ENCODE peak calls at places on chromosome 4, in four cellular contexts. N, F, O and L are unnamed samples.
A peak's percentile ranks its signal among the peaks of the same experiment; 100 is the strongest.

GRCh38 chr4:53592686-53593641 is 1.7 kb upstream of the LNX1 start:
- DNase-seq in N (peak; percentile 93), F (no peak), O (no peak), L (no peak)

GRCh38 chr4:74033721-74034120 is 4.8 kb downstream of the CXCL3 start:
- DNase-seq in N (no peak), F (no peak), O (no peak), L (no peak)

GRCh38 chr4:166078956-166079355 is 205.9 kb downstream of the TLL1 start:
- DNase-seq in N (peak; percentile 30), F (no peak), O (no peak), L (no peak)

GRCh38 chr4:66736593-66736992 is 808.7 kb downstream of the CENPC start:
- DNase-seq in N (no peak), F (no peak), O (no peak), L (peak; percentile 2)

GRCh38 chr4:42399393-42399792 is 2.1 kb downstream of the SHISA3 start:
- DNase-seq in N (peak; percentile 38), F (no peak), O (no peak), L (no peak)

GRCh38 chr4:152485726-152486276 is 50.1 kb downstream of the FBXW7 start:
- DNase-seq in N (no peak), F (no peak), O (no peak), L (no peak)

GRCh38 chr4:3800351-3800750 is 34.2 kb downstream of the ADRA2C start:
- DNase-seq in N (no peak), F (no peak), O (no peak), L (no peak)

GRCh38 chr4:144710526-144710912 is 64.6 kb downstream of the HHIP start:
- DNase-seq in N (no peak), F (no peak), O (no peak), L (no peak)

GRCh38 chr4:52659016-52659721 is at the start of gene USP46:
- DNase-seq in N (peak; percentile 79), F (peak; percentile 53), O (peak; percentile 86), L (peak; percentile 44)

GRCh38 chr4:18695733-18696527 is 674.4 kb upstream of the LCORL start:
- DNase-seq in N (peak; percentile 47), F (no peak), O (no peak), L (no peak)

GRCh38 chr4:88743696-88744095 is 46.1 kb upstream of the NAP1L5 start:
- DNase-seq in N (no peak), F (no peak), O (no peak), L (no peak)

GRCh38 chr4:124157781-124158180 is 554.8 kb downstream of the ANKRD50 start:
- DNase-seq in N (no peak), F (no peak), O (no peak), L (no peak)

GRCh38 chr4:70927502-70928139 is 25.5 kb downstream of the MOB1B start:
- DNase-seq in N (peak; percentile 17), F (no peak), O (no peak), L (no peak)

GRCh38 chr4:137463377-137464003 is 68.8 kb downstream of the PCDH18 start:
- DNase-seq in N (no peak), F (no peak), O (no peak), L (no peak)

GRCh38 chr4:187258651-187259401 is 535.2 kb upstream of the FAT1 start:
- DNase-seq in N (peak; percentile 28), F (no peak), O (no peak), L (no peak)

GRCh38 chr4:186688150-186688943 is 35.3 kb downstream of the FAT1 start:
- DNase-seq in N (peak; percentile 67), F (no peak), O (no peak), L (no peak)

GRCh38 chr4:85761803-85762202 is 286.9 kb downstream of the ARHGAP24 start:
- DNase-seq in N (no peak), F (no peak), O (peak; percentile 69), L (no peak)

GRCh38 chr4:123043013-123043412 is 120.6 kb upstream of the NUDT6 start:
- DNase-seq in N (no peak), F (no peak), O (no peak), L (no peak)

GRCh38 chr4:124526760-124527159 is 185.8 kb downstream of the ANKRD50 start:
- DNase-seq in N (no peak), F (no peak), O (no peak), L (no peak)

GRCh38 chr4:80361329-80361900 is 25.9 kb downstream of the CFAP299 start:
- DNase-seq in N (peak; percentile 61), F (no peak), O (no peak), L (no peak)

DNA sequence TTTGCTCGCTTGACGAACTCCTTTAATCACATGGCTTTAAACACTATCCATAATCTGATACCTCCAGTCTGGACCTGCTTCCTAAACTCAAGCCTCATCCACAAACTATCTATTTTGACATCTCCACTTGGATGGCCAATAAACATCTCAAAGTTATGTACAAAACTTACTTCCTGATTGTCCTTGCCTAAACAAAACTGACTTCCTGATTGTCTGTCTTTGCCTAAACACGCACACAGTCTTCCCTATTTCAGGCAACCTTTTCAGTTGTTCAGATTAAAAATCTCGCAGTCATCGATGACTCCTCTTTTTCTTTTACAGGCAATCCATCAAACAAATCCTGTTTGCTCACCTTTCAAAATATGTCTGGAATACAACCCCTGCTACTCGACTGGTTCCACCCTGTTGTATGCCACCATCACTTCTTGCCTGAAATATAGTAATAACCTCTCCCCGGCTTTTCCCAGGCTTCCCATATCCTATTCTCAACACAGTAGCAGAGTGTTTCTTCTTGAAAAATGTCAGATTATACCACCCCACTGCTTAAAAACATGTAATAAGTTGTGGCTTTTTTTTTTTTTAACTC is 39.0 kb downstream of the ATOH1 start:
- DNase-seq in N (no peak), F (no peak), O (no peak), L (no peak)
- H3K27ac ChIP-seq in N (no peak overlapping the region), F (no peak overlapping the region), O (no peak overlapping the region), L (no peak overlapping the region)

DNA sequence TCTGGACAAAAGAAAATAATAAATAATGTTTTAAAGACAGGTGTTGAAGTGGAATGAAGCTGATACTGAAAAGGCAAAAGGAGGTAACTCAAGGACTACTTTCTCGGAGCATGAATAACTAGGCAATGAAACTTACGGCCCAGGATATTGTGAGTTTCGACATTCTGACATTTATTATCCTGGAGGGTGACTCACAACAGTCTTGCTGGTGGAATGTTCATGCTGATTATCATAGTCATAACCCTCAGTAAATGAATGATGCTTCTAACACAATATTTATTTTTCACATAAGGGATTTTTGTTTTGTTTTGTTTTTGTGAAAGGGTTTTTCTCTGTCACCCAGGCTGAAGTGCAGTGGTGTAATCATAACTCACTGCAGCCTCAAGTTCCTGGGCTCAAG is 147.0 kb upstream of the HPGD start:
- DNase-seq in N (no peak), F (no peak), O (no peak), L (no peak)
- H3K27ac ChIP-seq in N (no peak overlapping the region), F (no peak overlapping the region), O (no peak overlapping the region), L (no peak overlapping the region)

DNA sequence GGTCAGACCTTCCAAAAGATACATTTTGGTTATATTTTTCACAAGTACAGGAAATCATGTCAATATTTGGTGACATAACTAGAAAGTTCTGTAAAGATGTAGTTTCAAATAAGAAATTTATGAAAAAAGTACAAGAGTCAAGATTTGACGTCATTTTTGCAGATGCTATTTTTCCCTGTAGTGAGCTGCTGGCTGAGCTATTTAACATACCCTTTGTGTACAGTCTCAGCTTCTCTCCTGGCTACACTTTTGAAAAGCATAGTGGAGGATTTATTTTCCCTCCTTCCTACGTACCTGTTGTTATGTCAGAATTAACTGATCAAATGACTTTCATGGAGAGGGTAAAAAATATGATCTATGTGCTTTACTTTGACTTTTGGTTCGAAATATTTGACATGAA is 536 bp downstream of the UGT2B7 start:
- DNase-seq in N (no peak), F (no peak), O (no peak), L (no peak)
- H3K27ac ChIP-seq in N (no peak overlapping the region), F (no peak overlapping the region), O (no peak overlapping the region), L (no peak overlapping the region)

GRCh38 chr4:20487852-20488251 is 212.4 kb upstream of the PACRGL start:
- DNase-seq in N (no peak), F (no peak), O (no peak), L (no peak)

GRCh38 chr4:20490734-20491133 is 209.5 kb upstream of the PACRGL start:
- DNase-seq in N (peak; percentile 28), F (no peak), O (no peak), L (no peak)

GRCh38 chr4:20487446-20487845 is 212.8 kb upstream of the PACRGL start:
- DNase-seq in N (no peak), F (no peak), O (no peak), L (no peak)

GRCh38 chr4:20483416-20483815 is 216.8 kb upstream of the PACRGL start:
- DNase-seq in N (no peak), F (no peak), O (no peak), L (no peak)

GRCh38 chr4:20486433-20486832 is 213.8 kb upstream of the PACRGL start:
- DNase-seq in N (no peak), F (no peak), O (no peak), L (no peak)
- H3K27ac ChIP-seq in N (no peak overlapping the region), F (no peak overlapping the region), O (no peak overlapping the region), L (no peak overlapping the region)

DNA sequence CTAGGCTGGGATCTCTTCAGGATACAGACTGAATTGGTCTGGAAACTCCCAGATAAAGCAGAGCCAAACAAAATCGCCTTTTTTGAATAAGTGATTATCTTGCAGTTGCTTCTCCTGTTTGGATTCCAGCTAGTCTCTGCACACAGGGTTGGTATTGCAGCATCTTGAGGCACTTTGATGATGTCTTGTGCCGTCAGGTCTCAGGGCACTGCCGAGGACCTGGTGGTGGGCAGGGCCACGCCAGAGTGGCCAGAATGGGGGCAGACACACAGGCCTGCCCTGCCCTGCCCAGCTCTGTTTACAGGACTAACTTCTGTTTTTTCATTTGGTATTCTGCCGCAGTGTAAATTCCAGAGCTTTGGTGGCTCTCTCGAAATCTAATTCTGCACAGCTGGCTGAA is 276.1 kb downstream of the NR3C2 start:
- DNase-seq in N (no peak), F (no peak), O (no peak), L (no peak)
- H3K27ac ChIP-seq in N (no peak overlapping the region), F (no peak overlapping the region), O (peak overlapping the region; percentile 44), L (no peak overlapping the region)

DNA sequence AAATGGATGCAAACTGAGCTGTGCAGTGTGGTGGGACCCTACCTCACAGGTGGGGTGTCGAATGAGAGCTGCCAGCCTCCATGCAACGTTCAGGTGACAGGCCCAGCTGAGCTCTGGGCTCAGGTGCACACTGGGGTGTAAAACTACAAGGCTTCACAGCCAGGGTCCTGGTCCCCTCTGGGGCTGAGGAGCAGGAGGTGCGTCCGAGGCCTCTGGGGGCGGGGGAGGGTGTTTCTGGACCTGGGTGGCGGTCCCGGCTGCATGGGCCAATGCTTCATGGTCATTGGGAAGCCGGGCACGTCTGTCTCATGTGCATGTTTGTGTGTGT is 26.5 kb upstream of the SORCS2 start:
- DNase-seq in N (no peak), F (peak; percentile 14), O (peak; percentile 50), L (no peak)
- H3K27ac ChIP-seq in N (no peak overlapping the region), F (no peak overlapping the region), O (no peak overlapping the region), L (no peak overlapping the region)

GRCh38 chr4:10457255-10457801 is at the start of gene ZNF518B:
- DNase-seq in N (peak; percentile 87), F (peak; percentile 35), O (peak; percentile 68), L (peak; percentile 42)

GRCh38 chr4:10456270-10457254 is 664 bp downstream of the ZNF518B start:
- DNase-seq in N (peak; percentile 79), F (no peak), O (peak; percentile 75), L (peak; percentile 46)

GRCh38 chr4:10454726-10455125 is 2.5 kb downstream of the ZNF518B start:
- DNase-seq in N (no peak), F (no peak), O (no peak), L (no peak)

GRCh38 chr4:10458190-10458589 is 964 bp upstream of the ZNF518B start:
- DNase-seq in N (peak; percentile 37), F (no peak), O (no peak), L (no peak)

GRCh38 chr4:10455133-10455532 is 2.1 kb downstream of the ZNF518B start:
- DNase-seq in N (peak; percentile 14), F (no peak), O (no peak), L (no peak)
- H3K27ac ChIP-seq in N (no peak overlapping the region), F (no peak overlapping the region), O (no peak overlapping the region), L (no peak overlapping the region)